ENCODE peak calls at places on chromosomes 5 and 9, in five cellular contexts. J is Panc1, Y is endothelial cell of umbilical vein, D is GM12891, A is sigmoid colon. Z is an unnamed sample.

GRCh38 chr5:1726956-1727355 is 72.7 kb downstream of the MRPL36 start:
- DNase-seq in D (peak; percentile 10), Y (no peak), J (no peak), A (peak; percentile 38), Z (no peak)

GRCh38 chr5:142740903-142741302 is 29.3 kb upstream of the ARHGAP26 start:
- DNase-seq in J (no peak), D (no peak), Y (no peak), A (no peak), Z (no peak)

GRCh38 chr5:9903806-9904205 is 273.7 kb upstream of the TAS2R1 start:
- DNase-seq in Y (no peak), D (no peak), J (no peak), A (no peak), Z (no peak)

GRCh38 chr9:99130069-99130468 is 25.2 kb downstream of the TGFBR1 start:
- DNase-seq in A (no peak), J (no peak), Y (no peak), D (no peak), Z (no peak)

GRCh38 chr5:31236339-31236738 is 42.9 kb downstream of the CDH6 start:
- DNase-seq in J (no peak), D (no peak), Y (no peak), A (no peak), Z (no peak)

GRCh38 chr5:164518049-164518740 is 1012.8 kb downstream of the MAT2B start:
- DNase-seq in Y (peak; percentile 2), J (no peak), D (no peak), A (no peak), Z (no peak)

GRCh38 chr5:168747987-168748777 is 169.0 kb upstream of the PANK3 start:
- DNase-seq in Y (no peak), D (peak; percentile 70), A (no peak), J (peak; percentile 32), Z (peak; percentile 72)

GRCh38 chr9:81264516-81264915 is 424.8 kb downstream of the TLE1 start:
- DNase-seq in J (no peak), Y (peak; percentile 84), A (no peak), D (no peak), Z (no peak)

GRCh38 chr5:8907168-8907868 is 638.6 kb downstream of the SEMA5A start:
- DNase-seq in Y (no peak), A (no peak), J (peak; percentile 18), D (no peak), Z (no peak)

GRCh38 chr5:176157656-176158055 is 80.6 kb upstream of the SIMC1 start:
- DNase-seq in Y (no peak), J (no peak), A (no peak), D (no peak), Z (no peak)

GRCh38 chr5:95713960-95714710 is 17.0 kb upstream of the RHOBTB3 start:
- DNase-seq in D (no peak), Y (no peak), J (no peak), A (no peak), Z (no peak)

GRCh38 chr9:136808075-136808780 is 480 bp downstream of the RABL6 start:
- DNase-seq in J (no peak), A (no peak), D (peak; percentile 57), Y (peak; percentile 25), Z (peak; percentile 88)

GRCh38 chr5:154435226-154435625 is 10.6 kb upstream of the SAP30L start:
- DNase-seq in A (no peak), J (no peak), Y (no peak), D (no peak), Z (no peak)

GRCh38 chr5:178902849-178903248 is 7.1 kb downstream of the ZFP2 start:
- DNase-seq in D (no peak), A (no peak), Y (no peak), J (no peak), Z (no peak)

GRCh38 chr5:94903719-94904118 is 285.2 kb downstream of the SLF1 start:
- DNase-seq in J (no peak), Y (no peak), A (no peak), D (no peak), Z (no peak)

GRCh38 chr5:113804264-113804663 is 290.8 kb downstream of the YTHDC2 start:
- DNase-seq in J (no peak), A (no peak), D (no peak), Y (no peak), Z (no peak)

GRCh38 chr9:115997923-115998322 is 155.7 kb upstream of the PAPPA start:
- DNase-seq in D (no peak), J (no peak), Y (no peak), A (no peak), Z (no peak)

GRCh38 chr9:16103613-16104012 is 550.8 kb downstream of the CCDC171 start:
- DNase-seq in Y (no peak), D (no peak), A (peak; percentile 73), J (no peak), Z (no peak)

GRCh38 chr5:337565-338130 is 16.1 kb downstream of the AHRR start:
- DNase-seq in D (no peak), A (no peak), Y (peak; percentile 24), J (peak; percentile 42), Z (no peak)

GRCh38 chr5:160506006-160507004 is 84.7 kb downstream of the PTTG1 start:
- DNase-seq in A (peak; percentile 67), J (no peak), D (peak; percentile 46), Y (no peak), Z (no peak)

GRCh38 chr5:9512452-9512851 is 33.4 kb downstream of the SEMA5A start:
- DNase-seq in J (no peak), Y (no peak), A (no peak), D (no peak), Z (no peak)

GRCh38 chr9:128190516-128191405 is 611 bp downstream of the CIZ1 start:
- DNase-seq in A (no peak), Y (no peak), D (no peak), J (no peak), Z (no peak)

GRCh38 chr9:3768286-3768685 is 242.5 kb upstream of the RFX3 start:
- DNase-seq in D (no peak), J (no peak), Y (no peak), A (no peak), Z (no peak)

GRCh38 chr5:137141779-137142178 is 357.3 kb downstream of the SPOCK1 start:
- DNase-seq in J (no peak), D (no peak), Y (no peak), A (no peak), Z (no peak)

GRCh38 chr5:130102375-130102774 is 198.1 kb downstream of the CHSY3 start:
- DNase-seq in J (no peak), Y (no peak), A (no peak), D (no peak), Z (no peak)

GRCh38 chr5:65062684-65063083 is 294.0 kb downstream of the CWC27 start:
- DNase-seq in A (peak; percentile 76), J (peak; percentile 12), Y (peak; percentile 46), D (no peak), Z (no peak)

GRCh38 chr9:4259489-4259888 is 40.4 kb downstream of the GLIS3 start:
- DNase-seq in A (no peak), D (no peak), J (no peak), Y (no peak), Z (no peak)

GRCh38 chr9:78982849-78983248 is 588.9 kb upstream of the TLE4 start:
- DNase-seq in A (no peak), Y (no peak), D (no peak), J (no peak), Z (no peak)

GRCh38 chr5:118327389-118327788 is 661.0 kb downstream of the DTWD2 start:
- DNase-seq in A (no peak), Y (no peak), J (no peak), D (no peak), Z (no peak)

GRCh38 chr9:37650873-37651768 is at the start of gene FRMPD1:
- DNase-seq in A (peak; percentile 74), D (peak; percentile 70), J (no peak), Y (peak; percentile 39), Z (peak; percentile 89)

GRCh38 chr9:130301483-130302286 is 36.1 kb downstream of the HMCN2 start:
- DNase-seq in Y (no peak), D (no peak), A (peak; percentile 93), J (no peak), Z (no peak)

GRCh38 chr5:110092955-110093785 is 403.4 kb downstream of the MAN2A1 start:
- DNase-seq in D (no peak), J (no peak), A (no peak), Y (no peak), Z (no peak)

GRCh38 chr5:110086658-110087388 is 397.1 kb downstream of the MAN2A1 start:
- DNase-seq in D (no peak), J (peak; percentile 22), Y (no peak), A (peak; percentile 82), Z (no peak)

GRCh38 chr5:110088676-110089436 is 399.1 kb downstream of the MAN2A1 start:
- DNase-seq in J (no peak), Y (no peak), A (no peak), D (no peak), Z (no peak)

GRCh38 chr5:110085826-110086225 is 396.1 kb downstream of the MAN2A1 start:
- DNase-seq in J (no peak), Y (no peak), A (no peak), D (no peak), Z (no peak)

DNA sequence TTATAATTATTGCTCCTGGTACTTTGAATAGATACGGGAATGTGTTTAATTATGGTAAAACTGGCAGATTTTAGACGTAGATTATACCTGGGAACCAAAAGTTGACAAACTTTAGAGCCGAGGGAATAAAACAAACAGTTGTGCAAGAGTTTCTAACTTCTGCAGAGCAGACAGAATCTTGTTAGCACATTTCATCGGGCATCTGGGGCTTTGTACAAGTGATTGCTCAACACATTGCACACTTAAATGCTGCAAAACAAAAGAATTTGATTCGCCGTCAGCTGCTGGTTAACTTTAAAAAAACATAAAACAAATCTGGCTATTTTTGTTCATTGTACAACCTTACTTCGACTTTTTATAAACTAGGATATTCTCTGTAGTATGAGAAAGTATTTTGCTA is 398.1 kb downstream of the MAN2A1 start:
- DNase-seq in Y (no peak), J (no peak), A (no peak), D (no peak), Z (no peak)
- TF ChIP-seq POLR2AphosphoS5 in Y (no peak), J (no peak), A (no peak), D (no peak), Z (no peak)

GRCh38 chr5:63572751-63573150 is 389.5 kb downstream of the HTR1A start:
- DNase-seq in A (no peak), D (no peak), J (no peak), Y (no peak), Z (no peak)
- TF ChIP-seq POLR2AphosphoS5 in A (no peak), D (no peak), J (no peak), Y (no peak), Z (no peak)

GRCh38 chr5:125175348-125176004 is 429.0 kb upstream of the ZNF608 start:
- DNase-seq in Y (peak; percentile 65), J (no peak), A (no peak), D (no peak), Z (no peak)

GRCh38 chr5:125179617-125180016 is 433.2 kb upstream of the ZNF608 start:
- DNase-seq in Y (no peak), A (no peak), D (no peak), J (no peak), Z (no peak)

GRCh38 chr5:125177340-125177739 is 430.9 kb upstream of the ZNF608 start:
- DNase-seq in Y (no peak), A (no peak), D (no peak), J (no peak), Z (no peak)

GRCh38 chr5:125180222-125180621 is 433.8 kb upstream of the ZNF608 start:
- DNase-seq in J (no peak), A (no peak), D (no peak), Y (peak; percentile 28), Z (no peak)

GRCh38 chr5:125176005-125176390 is 429.6 kb upstream of the ZNF608 start:
- DNase-seq in D (no peak), J (no peak), A (no peak), Y (no peak), Z (no peak)
- TF ChIP-seq POLR2AphosphoS5 in D (no peak), J (peak; percentile 29), A (no peak), Y (no peak), Z (no peak)

GRCh38 chr5:171495122-171495700 is 75.8 kb downstream of the FGF18 start:
- DNase-seq in D (no peak), A (no peak), J (no peak), Y (no peak), Z (no peak)
- TF ChIP-seq POLR2AphosphoS5 in D (no peak), A (no peak), J (no peak), Y (no peak), Z (no peak)

Z was measured in spleen.